ENCODE peak calls at places on chromosomes 16 and 17, in nine cellular contexts. K is HCT116, Z is OCI-LY7, L is SK-N-SH, P is neural progenitor cell, A is GM23248, W is hepatocyte, B is GM23338, V is PC-3. Q is an unnamed sample.

GRCh38 chr17:28978016-28978415 is 26.7 kb upstream of the PHF12 start:
- DNase-seq in K (no peak), Z (no peak), L (no peak), P (no peak), A (no peak), W (no peak), B (no peak), V (no peak), Q (no peak)

GRCh38 chr16:57070986-57071540 is 21.3 kb upstream of the CPNE2 start:
- DNase-seq in K (no peak), Z (no peak), L (no peak), P (no peak), A (no peak), W (no peak), B (no peak), V (no peak), Q (no peak)

GRCh38 chr17:14748036-14748715 is 447.3 kb downstream of the HS3ST3B1 start:
- DNase-seq in K (no peak), Z (peak; percentile 36), L (no peak), P (no peak), A (peak; percentile 62), W (no peak), B (no peak), V (peak; percentile 88), Q (no peak)

GRCh38 chr16:74291577-74292208 is 4.9 kb upstream of the PSMD7 start:
- DNase-seq in K (no peak), Z (no peak), L (no peak), P (no peak), A (no peak), W (no peak), B (no peak), V (no peak), Q (no peak)

GRCh38 chr16:80663078-80663477 is 122.3 kb downstream of the DYNLRB2 start:
- DNase-seq in K (no peak), Z (peak; percentile 27), L (no peak), P (no peak), A (no peak), W (no peak), B (no peak), V (no peak), Q (no peak)

GRCh38 chr16:14015948-14016347 is 55.2 kb upstream of the MRTFB start:
- DNase-seq in K (no peak), Z (no peak), L (no peak), P (no peak), A (peak; percentile 92), W (no peak), B (no peak), V (peak; percentile 65), Q (no peak)

GRCh38 chr16:29192329-29193247 is 207.7 kb downstream of the LAT start:
- DNase-seq in K (no peak), Z (peak; percentile 22), L (no peak), P (no peak), A (no peak), W (no peak), B (no peak), V (no peak), Q (no peak)

GRCh38 chr17:63040816-63041215 is 74.8 kb downstream of the TANC2 start:
- DNase-seq in K (no peak), Z (no peak), L (no peak), P (no peak), A (no peak), W (no peak), B (no peak), V (no peak), Q (no peak)

GRCh38 chr16:57649846-57650245 is 18.3 kb upstream of the ADGRG3 start:
- DNase-seq in K (no peak), Z (no peak), L (no peak), P (no peak), A (no peak), W (no peak), B (no peak), V (no peak), Q (no peak)

GRCh38 chr17:77445030-77445907 is 304.5 kb downstream of the SEC14L1 start:
- DNase-seq in K (no peak), Z (peak; percentile 97), L (no peak), P (no peak), A (peak; percentile 80), W (no peak), B (no peak), V (no peak), Q (peak; percentile 87)

GRCh38 chr17:77216435-77216980 is 75.7 kb downstream of the SEC14L1 start:
- DNase-seq in K (no peak), Z (no peak), L (no peak), P (no peak), A (no peak), W (no peak), B (no peak), V (no peak), Q (peak; percentile 36)

GRCh38 chr16:70429888-70430666 is 8.8 kb downstream of the ST3GAL2 start:
- DNase-seq in K (no peak), Z (peak; percentile 69), L (no peak), P (no peak), A (no peak), W (no peak), B (no peak), V (no peak), Q (no peak)

GRCh38 chr16:86052115-86052670 is 153.2 kb downstream of the IRF8 start:
- DNase-seq in K (no peak), Z (no peak), L (no peak), P (no peak), A (no peak), W (no peak), B (no peak), V (no peak), Q (no peak)

GRCh38 chr17:77631307-77631706 is 327.2 kb upstream of the TNRC6C start:
- DNase-seq in K (no peak), Z (no peak), L (no peak), P (no peak), A (no peak), W (no peak), B (no peak), V (no peak), Q (no peak)

GRCh38 chr17:19733953-19734526 is 14.1 kb downstream of the ALDH3A1 start:
- DNase-seq in K (no peak), Z (no peak), L (no peak), P (no peak), A (no peak), W (no peak), B (no peak), V (no peak), Q (no peak)

GRCh38 chr17:19787733-19788357 is 39.7 kb upstream of the ALDH3A1 start:
- DNase-seq in K (no peak), Z (no peak), L (no peak), P (no peak), A (peak; percentile 32), W (no peak), B (no peak), V (no peak), Q (no peak)

GRCh38 chr17:35242158-35242804 is 591 bp upstream of the SLFN5 start:
- DNase-seq in K (peak; percentile 58), Z (peak; percentile 57), L (peak; percentile 41), P (peak; percentile 90), A (peak; percentile 73), W (peak; percentile 88), B (peak; percentile 95), V (peak; percentile 86), Q (peak; percentile 96)
- TF ChIP-seq EZH2phosphoT487 in K (no peak), Z (no peak), L (no peak), P (no peak), A (no peak), W (no peak), B (no peak), V (no peak), Q (no peak)

DNA sequence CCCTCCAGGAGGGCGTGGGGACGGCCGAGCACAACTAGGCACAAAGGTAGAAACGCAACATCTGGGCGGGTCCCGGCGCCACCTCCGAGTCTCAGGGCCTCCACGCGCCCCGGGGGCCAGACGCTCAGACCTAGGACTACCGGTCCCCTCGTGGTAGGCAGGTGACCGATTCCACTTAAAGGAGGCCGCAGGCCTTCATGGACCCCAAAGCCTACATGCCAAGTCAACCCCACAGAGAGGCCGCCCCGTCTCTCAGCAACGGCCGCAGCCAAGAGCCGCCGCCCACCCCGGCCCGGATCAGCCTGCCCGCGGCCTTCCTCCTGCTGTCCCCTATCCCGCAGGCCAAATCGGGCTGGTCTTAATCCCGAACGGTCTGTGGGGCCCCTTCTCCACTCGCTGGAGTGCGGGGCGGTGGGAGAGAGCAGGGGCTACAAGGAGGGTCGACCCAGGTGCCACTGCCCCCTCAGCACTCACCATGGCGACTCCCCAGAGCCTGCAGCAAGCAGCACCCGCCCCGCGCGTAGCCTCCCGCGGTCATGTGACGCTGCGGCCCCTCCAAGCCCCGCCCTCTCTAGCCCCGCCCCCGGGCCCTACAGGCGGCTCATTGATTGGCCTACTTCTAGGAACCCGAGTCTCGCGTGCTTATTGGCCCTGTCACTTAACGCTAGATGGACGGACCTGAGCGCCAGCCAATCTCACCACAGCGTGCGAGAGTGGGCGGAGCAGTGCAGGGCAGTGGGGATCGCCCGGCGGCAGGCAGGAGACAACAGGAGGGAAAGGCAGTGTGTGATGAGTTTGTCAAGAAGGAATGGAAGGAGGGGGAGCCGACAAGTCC is at the start of gene VPS35:
- DNase-seq in K (peak; percentile 97), Z (peak; percentile 99), L (peak; percentile 95), P (peak; percentile 100), A (peak; percentile 100), W (peak; percentile 100), B (peak; percentile 99), V (peak; percentile 93), Q (peak; percentile 99)
- H3K79me2 ChIP-seq in K (peaks cover 88% of the 10 kb centered on the region), Z (peaks cover 84% of the 10 kb centered on the region), L (peaks cover 88% of the 10 kb centered on the region), P (peaks cover 89% of the 10 kb centered on the region), A (peaks cover 80% of the 10 kb centered on the region), W (peaks cover 63% of the 10 kb centered on the region), B (peaks cover 77% of the 10 kb centered on the region), V (peaks cover 79% of the 10 kb centered on the region), Q (peaks cover 78% of the 10 kb centered on the region)

GRCh38 chr16:72092832-72093447 is 480 bp downstream of the TXNL4B start:
- DNase-seq in K (no peak), Z (no peak), L (no peak), P (peak; percentile 51), A (peak; percentile 70), W (peak; percentile 52), B (peak; percentile 45), V (peak; percentile 63), Q (peak; percentile 24)
- TF ChIP-seq EZH2phosphoT487 in K (no peak), Z (no peak), L (no peak), P (no peak), A (no peak), W (no peak), B (no peak), V (no peak), Q (no peak)

GRCh38 chr16:27333549-27333948 is 19.8 kb downstream of the IL4R start:
- DNase-seq in K (no peak), Z (no peak), L (no peak), P (no peak), A (no peak), W (no peak), B (no peak), V (no peak), Q (no peak)

GRCh38 chr16:27335349-27336052 is 21.7 kb downstream of the IL4R start:
- DNase-seq in K (no peak), Z (no peak), L (no peak), P (no peak), A (peak; percentile 83), W (no peak), B (no peak), V (no peak), Q (no peak)

GRCh38 chr16:27333104-27333503 is 19.3 kb downstream of the IL4R start:
- DNase-seq in K (no peak), Z (no peak), L (no peak), P (no peak), A (no peak), W (no peak), B (no peak), V (no peak), Q (no peak)

GRCh38 chr16:27334874-27335273 is 21.1 kb downstream of the IL4R start:
- DNase-seq in K (no peak), Z (no peak), L (no peak), P (no peak), A (no peak), W (no peak), B (no peak), V (no peak), Q (no peak)

GRCh38 chr16:27334192-27334764 is 20.5 kb downstream of the IL4R start:
- DNase-seq in K (no peak), Z (no peak), L (no peak), P (no peak), A (no peak), W (no peak), B (no peak), V (no peak), Q (no peak)
- H3K79me2 ChIP-seq in K (peaks cover 33% of the 10 kb centered on the region), Z (no peaks in the 10 kb centered on the region), L (peaks cover 73% of the 10 kb centered on the region), P (no peaks in the 10 kb centered on the region), A (peaks cover 80% of the 10 kb centered on the region), W (peaks cover 32% of the 10 kb centered on the region), B (peaks cover 6% of the 10 kb centered on the region), V (peaks cover 58% of the 10 kb centered on the region), Q (no peaks in the 10 kb centered on the region)